ENCODE peak calls at places on chromosomes 16 and 17, in nine cellular contexts. G is AG09309; H is epithelial cell of prostate; B is NCI-H1092; W is left ventricle myocardium inferior; A is pons; C is GM20000; V is stimulated activated CD8-positive, alpha-beta memory T cell treated with anti-CD3 and anti-CD28 coated beads, Interleukin-15, amount 100 ng/mL, for 24 hours; Z is naive B cell. X is an unnamed sample.

GRCh38 chr16:881219-882097 is 80.9 kb upstream of the GNG13 start:
- DNase-seq in G (no peak), H (no peak), B (no peak), W (no peak), A (no peak), C (no peak), V (no peak), Z (no peak), X (no peak)

GRCh38 chr17:19262650-19263620 is 25.8 kb downstream of the EPN2 start:
- DNase-seq in G (no peak), H (peak; percentile 53), B (no peak), W (no peak), A (no peak), C (no peak), V (no peak), Z (no peak), X (no peak)

GRCh38 chr16:69048328-69049120 is 56.9 kb upstream of the HAS3 start:
- DNase-seq in G (no peak), H (no peak), B (no peak), W (no peak), A (no peak), C (no peak), V (no peak), Z (no peak), X (no peak)

GRCh38 chr16:12613131-12613991 is 190.3 kb downstream of the CPPED1 start:
- DNase-seq in G (no peak), H (peak; percentile 74), B (no peak), W (no peak), A (no peak), C (no peak), V (no peak), Z (no peak), X (no peak)

GRCh38 chr17:48761114-48761513 is 32.6 kb upstream of the HOXB13 start:
- DNase-seq in G (no peak), H (no peak), B (no peak), W (no peak), A (no peak), C (no peak), V (no peak), Z (no peak), X (no peak)

GRCh38 chr17:38451030-38451839 is 23.0 kb downstream of the ARHGAP23 start:
- DNase-seq in G (no peak), H (no peak), B (no peak), W (peak; percentile 65), A (no peak), C (no peak), V (no peak), Z (no peak), X (no peak)

GRCh38 chr17:57357830-57358426 is 101.6 kb downstream of the MSI2 start:
- DNase-seq in G (no peak), H (peak; percentile 84), B (no peak), W (no peak), A (no peak), C (peak; percentile 41), V (no peak), Z (no peak), X (no peak)

GRCh38 chr17:82120148-82120547 is 22.1 kb upstream of the FASN start:
- DNase-seq in G (peak; percentile 24), H (no peak), B (no peak), W (no peak), A (no peak), C (no peak), V (no peak), Z (no peak), X (no peak)

GRCh38 chr17:44688675-44689491 is 693 bp downstream of the CCDC43 start:
- DNase-seq in G (no peak), H (no peak), B (no peak), W (no peak), A (no peak), C (peak; percentile 19), V (no peak), Z (no peak), X (no peak)